ENCODE peak calls at places on chromosomes 11 and 22, in five cellular contexts. K is ovary, R is dorsolateral prefrontal cortex, Z is HL-60, Q is psoas muscle. S is an unnamed sample.

GRCh38 chr22:37604875-37605274 is 3.8 kb upstream of the GGA1 start:
- DNase-seq in R (no peak), Q (no peak), Z (no peak), K (no peak), S (no peak)

GRCh38 chr22:32646476-32646875 is 155.0 kb upstream of the TIMP3 start:
- DNase-seq in Z (no peak), K (no peak), R (no peak), Q (no peak), S (no peak)

GRCh38 chr22:30423959-30424380 is 1.6 kb upstream of the MTFP1 start:
- DNase-seq in R (peak), K (peak), Z (peak), Q (peak), S (peak)

GRCh38 chr11:94130589-94131362 is 2.1 kb downstream of the PANX1 start:
- DNase-seq in Q (no peak), R (no peak), Z (peak), K (no peak), S (no peak)

GRCh38 chr11:112962854-112963367 is 1.7 kb downstream of the NCAM1 start:
- DNase-seq in Q (peak), K (peak), Z (no peak), R (peak), S (no peak)

GRCh38 chr11:9577032-9577431 is 3.6 kb downstream of the WEE1 start:
- DNase-seq in Z (no peak), R (no peak), K (no peak), Q (no peak), S (no peak)

GRCh38 chr11:34105957-34106504 is 602 bp downstream of the NAT10 start:
- DNase-seq in Z (no peak), K (no peak), R (no peak), Q (no peak), S (no peak)

GRCh38 chr22:40714514-40714966 is 35.3 kb downstream of the MCHR1 start:
- DNase-seq in Q (no peak), Z (no peak), R (peak), K (peak), S (no peak)

GRCh38 chr22:46439576-46440465 is 97.6 kb downstream of the CELSR1 start:
- DNase-seq in Q (no peak), R (no peak), K (no peak), Z (no peak), S (no peak)

GRCh38 chr11:118615282-118615979 is 8.0 kb downstream of the PHLDB1 start:
- DNase-seq in Q (no peak), R (no peak), Z (no peak), K (no peak), S (peak)

GRCh38 chr11:64745219-64745522 is 1.2 kb upstream of the RASGRP2 start:
- DNase-seq in Z (peak), R (no peak), K (peak), Q (peak), S (no peak)

GRCh38 chr11:34394771-34395300 is 37.0 kb upstream of the ABTB2 start:
- DNase-seq in Q (no peak), R (no peak), K (no peak), Z (no peak), S (no peak)

GRCh38 chr11:122910775-122911174 is 28.2 kb downstream of the JHY start:
- DNase-seq in Z (no peak), K (no peak), Q (no peak), R (no peak), S (no peak)

GRCh38 chr11:16591157-16591556 is 147.3 kb upstream of the C11orf58 start:
- DNase-seq in K (no peak), Q (no peak), Z (no peak), R (no peak), S (no peak)

GRCh38 chr11:16598032-16598431 is 140.4 kb upstream of the C11orf58 start:
- DNase-seq in Q (no peak), R (no peak), Z (no peak), K (no peak), S (no peak)

GRCh38 chr11:16598906-16599305 is 139.5 kb upstream of the C11orf58 start:
- DNase-seq in R (no peak), Z (no peak), Q (no peak), K (no peak), S (no peak)

DNA sequence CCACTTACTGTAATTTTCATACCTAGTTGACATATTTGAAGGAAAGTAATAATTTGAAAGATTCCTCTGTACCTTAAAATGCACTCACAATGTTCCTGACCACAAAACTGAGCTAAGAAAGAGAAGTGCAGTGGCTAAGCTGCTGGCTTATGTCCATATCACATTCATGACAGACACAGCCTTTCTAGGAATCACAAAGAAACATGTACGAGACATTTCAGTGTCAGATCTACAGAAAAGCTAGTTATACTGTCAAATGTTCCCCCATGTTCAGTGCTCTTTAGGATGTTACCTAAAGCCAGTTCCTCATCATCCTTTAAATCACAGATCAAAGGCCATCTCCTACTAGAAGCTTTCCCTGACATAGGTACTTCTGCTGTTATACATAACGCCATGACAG is 142.2 kb upstream of the C11orf58 start:
- DNase-seq in R (no peak), Q (no peak), Z (no peak), K (no peak), S (no peak)
- H3K4me3 ChIP-seq in R (no peak), Q (no peak), Z (no peak), K (no peak), S (no peak)

DNA sequence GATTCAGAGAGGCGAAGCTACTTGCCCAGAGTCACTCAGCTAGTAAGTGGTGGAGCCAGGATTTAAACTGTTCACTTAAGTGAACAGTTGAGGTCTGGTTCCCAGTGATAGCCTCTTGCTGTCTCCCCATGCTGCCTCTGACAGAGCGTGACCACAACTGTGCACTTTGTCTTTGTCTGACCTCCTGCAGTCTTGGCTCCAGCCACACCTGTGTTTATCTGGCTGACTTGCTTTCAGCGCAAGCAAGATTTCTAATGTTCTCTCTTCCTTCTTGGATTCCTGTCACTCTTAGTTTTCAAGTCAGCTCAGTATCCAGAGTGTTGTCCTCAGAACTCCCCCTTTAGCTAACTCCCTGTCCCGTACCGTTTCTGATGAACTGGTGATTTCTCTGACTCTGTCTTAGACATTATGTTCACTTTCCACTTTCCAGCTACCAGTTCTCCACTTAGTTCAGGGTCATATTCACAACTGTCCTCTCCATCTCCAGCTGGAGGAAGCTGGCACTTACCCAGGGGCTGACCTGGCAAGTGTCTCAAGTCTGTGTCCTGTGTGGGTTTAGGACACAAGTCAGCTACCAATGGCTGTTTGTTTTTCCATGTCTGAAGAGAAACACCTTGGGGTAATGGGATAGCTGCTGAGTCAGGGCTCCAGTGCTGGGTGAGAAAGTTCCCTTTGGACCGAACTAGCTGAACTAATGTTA is 134.6 kb downstream of the CSNK2A3 start:
- DNase-seq in K (no peak), Q (peak), R (no peak), Z (no peak), S (no peak)
- H3K27ac ChIP-seq in K (no peak), Q (no peak), R (no peak), Z (no peak), S (no peak)

GRCh38 chr11:69000831-69001245 is 12.2 kb downstream of the MRGPRF start:
- DNase-seq in R (no peak), Q (no peak), Z (no peak), K (peak), S (peak)
- TF ChIP-seq CTCF in R (peak), Q (peak), Z (no peak), K (peak), S (peak)

GRCh38 chr22:36326178-36327161 is 61.3 kb downstream of the MYH9 start:
- DNase-seq in Z (no peak), Q (no peak), R (no peak), K (no peak), S (no peak)

GRCh38 chr22:36323182-36323854 is 64.4 kb downstream of the MYH9 start:
- DNase-seq in Z (no peak), Q (peak), R (peak), K (no peak), S (peak)

GRCh38 chr22:36324414-36324813 is 63.4 kb downstream of the MYH9 start:
- DNase-seq in Z (no peak), Q (no peak), K (no peak), R (no peak), S (no peak)

GRCh38 chr22:36323855-36324331 is 63.9 kb downstream of the MYH9 start:
- DNase-seq in Q (peak), R (peak), K (no peak), Z (no peak), S (peak)

GRCh38 chr22:36325163-36326031 is 62.4 kb downstream of the MYH9 start:
- DNase-seq in Z (no peak), K (peak), R (no peak), Q (peak), S (peak)
- H3K4me3 ChIP-seq in Z (no peak), K (no peak), R (no peak), Q (no peak), S (peak)

DNA sequence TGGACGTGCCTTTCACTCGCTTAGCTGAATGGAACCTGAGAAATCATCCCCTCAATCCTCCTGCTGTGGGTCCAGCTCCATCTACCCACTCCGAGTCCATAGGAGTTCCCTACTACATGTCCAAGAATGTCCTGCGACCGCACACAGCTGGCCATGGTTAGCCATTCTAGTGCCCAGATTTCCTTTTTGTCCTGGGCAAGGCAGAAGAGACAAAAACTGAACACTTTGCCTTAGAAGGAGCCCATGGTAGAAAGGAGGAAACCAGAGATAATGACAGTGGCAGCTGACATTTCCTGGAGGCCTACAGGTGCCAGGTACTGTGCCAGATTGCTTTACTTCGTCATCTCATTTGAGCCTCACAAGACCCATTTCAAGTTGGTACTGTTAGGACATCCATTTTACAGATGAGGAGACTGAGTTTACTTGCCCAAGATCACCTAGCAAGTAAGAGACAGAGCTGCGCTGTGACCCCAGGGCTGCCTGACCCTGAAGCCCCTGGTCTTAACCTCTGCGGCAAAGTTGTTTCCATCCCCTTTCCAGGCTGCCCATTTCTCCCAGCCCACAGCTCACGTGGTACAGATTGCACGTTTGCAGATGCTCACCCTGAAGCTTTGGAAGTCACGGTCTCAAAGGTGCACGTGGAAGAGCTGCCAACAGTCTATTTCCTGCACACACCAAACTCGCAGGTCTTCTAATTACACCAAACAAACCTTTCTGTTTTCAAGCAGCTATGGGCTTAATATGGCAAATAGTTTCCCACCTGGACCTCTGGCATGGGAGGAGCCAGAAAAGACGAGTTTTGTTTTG is 112.7 kb downstream of the ZBTB16 start:
- DNase-seq in K (no peak), Q (no peak), R (no peak), Z (no peak), S (no peak)
- H3K27ac ChIP-seq in K (peak), Q (peak), R (peak), Z (no peak), S (peak)

S was measured in coronary artery.